ENCODE peak calls at places on chromosomes 3 and 15, in four cellular contexts. Q, Y, B and Z are unnamed samples.

GRCh38 chr3:165523801-165524200 is 313.4 kb downstream of the BCHE start:
- DNase-seq in B (no peak), Y (no peak), Q (no peak), Z (no peak)

GRCh38 chr3:107662109-107662477 is 139.3 kb downstream of the BBX start:
- DNase-seq in Y (no peak), Q (no peak), B (no peak), Z (peak; percentile 56)

GRCh38 chr3:192207239-192207638 is 520.1 kb downstream of the FGF12 start:
- DNase-seq in Q (no peak), Y (peak; percentile 70), B (no peak), Z (no peak)

GRCh38 chr3:185176756-185177359 is 24.0 kb upstream of the C3orf70 start:
- DNase-seq in Q (no peak), Y (peak; percentile 79), B (peak; percentile 5), Z (peak; percentile 56)

GRCh38 chr15:36557364-36557763 is 22.1 kb upstream of the CDIN1 start:
- DNase-seq in B (no peak), Q (no peak), Y (no peak), Z (no peak)

GRCh38 chr3:178246004-178246403 is 290.2 kb upstream of the KCNMB2 start:
- DNase-seq in B (no peak), Q (no peak), Y (no peak), Z (no peak)

GRCh38 chr15:42694398-42694797 is 42.5 kb downstream of the CDAN1 start:
- DNase-seq in Q (no peak), Y (no peak), B (no peak), Z (no peak)

GRCh38 chr15:57496946-57497944 is 94.5 kb upstream of the MYZAP start:
- DNase-seq in Y (peak; percentile 97), B (no peak), Q (peak; percentile 49), Z (peak; percentile 27)

GRCh38 chr3:165854696-165855095 is 17.5 kb upstream of the BCHE start:
- DNase-seq in Q (no peak), Y (peak; percentile 62), B (peak; percentile 1), Z (no peak)

GRCh38 chr3:40267940-40268707 is 41.4 kb upstream of the EIF1B start:
- DNase-seq in Y (peak; percentile 82), B (no peak), Q (no peak), Z (no peak)

GRCh38 chr3:174822320-174822719 is 36.8 kb upstream of the NAALADL2 start:
- DNase-seq in B (no peak), Y (no peak), Q (no peak), Z (no peak)

GRCh38 chr3:43770426-43771103 is 79.8 kb downstream of the ABHD5 start:
- DNase-seq in Y (peak; percentile 3), B (no peak), Q (peak; percentile 68), Z (peak; percentile 18)